ENCODE peak calls at places on chromosomes 4 and X, in eight cellular contexts. Y, V, M, A, K, B, J and Z are unnamed samples.

GRCh38 chrX:107849747-107850478 is 24.2 kb downstream of the MID2 start:
- DNase-seq in J (no peak), V (no peak), A (no peak), K (no peak), Y (no peak), B (no peak), M (no peak), Z (no peak)

GRCh38 chrX:86103061-86103460 is 45.2 kb upstream of the DACH2 start:
- DNase-seq in Y (no peak), B (no peak), V (no peak), A (no peak), K (no peak), J (no peak), M (no peak), Z (no peak)

GRCh38 chr4:156521631-156522030 is 450.0 kb downstream of the PDGFC start:
- DNase-seq in J (no peak), B (no peak), K (no peak), A (no peak), Y (no peak), M (no peak), V (no peak), Z (no peak)

GRCh38 chr4:86092684-86093083 is 267.2 kb downstream of the MAPK10 start:
- DNase-seq in J (peak), V (no peak), A (no peak), K (no peak), B (no peak), M (peak), Y (no peak), Z (no peak)

GRCh38 chrX:134886201-134886600 is 104.6 kb upstream of the SMIM10 start:
- DNase-seq in J (no peak), K (no peak), Y (no peak), M (no peak), A (no peak), B (no peak), V (no peak), Z (no peak)

GRCh38 chrX:38612281-38612680 is 50.9 kb downstream of the TSPAN7 start:
- DNase-seq in Y (no peak), V (no peak), M (no peak), B (no peak), J (no peak), K (no peak), A (no peak), Z (no peak)

GRCh38 chr4:30720656-30721352 is 635 bp downstream of the PCDH7 start:
- DNase-seq in A (peak), V (no peak), K (peak), B (no peak), J (no peak), M (peak), Y (peak), Z (peak)

GRCh38 chrX:13376857-13377441 is 57.1 kb upstream of the ATXN3L start:
- DNase-seq in V (no peak), K (no peak), B (peak), Y (peak), M (peak), J (no peak), A (no peak), Z (no peak)

GRCh38 chr4:2925496-2925895 is 37.7 kb downstream of the NOP14 start:
- DNase-seq in B (no peak), V (no peak), A (no peak), M (no peak), J (no peak), K (peak), Y (no peak), Z (no peak)

GRCh38 chr4:51853027-51853682 is 10.2 kb downstream of the DCUN1D4 start:
- DNase-seq in Y (no peak), M (peak), V (no peak), A (no peak), J (no peak), B (no peak), K (no peak), Z (peak)

GRCh38 chr4:180134116-180134866 is 2108.9 kb upstream of the TENM3 start:
- DNase-seq in M (peak), Y (no peak), B (peak), J (no peak), K (no peak), A (no peak), V (peak), Z (no peak)

GRCh38 chrX:120452131-120452530 is 17.0 kb downstream of the LAMP2 start:
- DNase-seq in J (no peak), Y (no peak), V (peak), B (peak), M (peak), A (no peak), K (no peak), Z (no peak)

GRCh38 chr4:5036239-5036638 is 15.0 kb upstream of the STK32B start:
- DNase-seq in V (no peak), J (no peak), Y (no peak), K (no peak), B (peak), M (peak), A (no peak), Z (no peak)

GRCh38 chr4:38948551-38948950 is 80.9 kb downstream of the FAM114A1 start:
- DNase-seq in K (no peak), V (peak), Y (no peak), A (peak), J (peak), M (peak), B (no peak), Z (no peak)

GRCh38 chrX:39595977-39596376 is 501.8 kb downstream of the BCOR start:
- DNase-seq in B (no peak), M (no peak), J (no peak), A (no peak), K (no peak), Y (no peak), V (no peak), Z (no peak)

GRCh38 chrX:57329008-57329407 is 42.5 kb downstream of the FAAH2 start:
- DNase-seq in M (no peak), V (no peak), B (no peak), Y (no peak), J (no peak), A (no peak), K (no peak), Z (no peak)

GRCh38 chrX:73855546-73855945 is 292.5 kb downstream of the CHIC1 start:
- DNase-seq in J (peak), Y (peak), K (no peak), V (peak), A (peak), B (peak), M (peak), Z (peak)

GRCh38 chr4:120636120-120636630 is 286.4 kb downstream of the PRDM5 start:
- DNase-seq in B (no peak), V (no peak), J (no peak), K (no peak), M (no peak), Y (no peak), A (no peak), Z (no peak)

GRCh38 chrX:30533261-30533660 is 44.3 kb downstream of the TASL start:
- DNase-seq in J (no peak), V (no peak), B (no peak), K (no peak), A (no peak), Y (no peak), M (no peak), Z (no peak)

GRCh38 chr4:54073481-54073880 is 9.1 kb upstream of the CHIC2 start:
- DNase-seq in K (no peak), J (peak), B (no peak), A (no peak), M (no peak), V (no peak), Y (no peak), Z (no peak)

GRCh38 chr4:3407171-3407771 is 34.5 kb upstream of the HGFAC start:
- DNase-seq in B (no peak), M (no peak), K (peak), A (peak), Y (no peak), V (no peak), J (no peak), Z (peak)

GRCh38 chr4:151930372-151930771 is 169.6 kb upstream of the GATB start:
- DNase-seq in K (no peak), J (no peak), B (no peak), V (no peak), M (no peak), A (no peak), Y (no peak), Z (no peak)

GRCh38 chr4:88104902-88105610 is 53.4 kb downstream of the ABCG2 start:
- DNase-seq in M (peak), B (no peak), Y (no peak), V (no peak), J (peak), A (no peak), K (no peak), Z (no peak)

GRCh38 chr4:87506974-87507701 is 22.0 kb downstream of the SPARCL1 start:
- DNase-seq in J (peak), K (no peak), M (peak), V (no peak), B (no peak), Y (no peak), A (no peak), Z (no peak)

GRCh38 chrX:140431521-140431920 is 73.3 kb downstream of the SOX3 start:
- DNase-seq in J (no peak), M (peak), Y (no peak), V (no peak), A (no peak), B (no peak), K (no peak), Z (no peak)